ENCODE peak calls at places on chromosomes 6 and 20, in four cellular contexts. A is cardiac muscle cell, L is heart right ventricle, V is endodermal cell. I is an unnamed sample.
A peak's percentile ranks its signal among the peaks of the same experiment; 100 is the strongest.

GRCh38 chr6:17482711-17483110 is 89.3 kb downstream of the CAP2 start:
- DNase-seq in A (no peak), L (no peak), V (no peak), I (no peak)

GRCh38 chr20:58340853-58341252 is 31.3 kb downstream of the RAB22A start:
- DNase-seq in A (no peak), L (no peak), V (no peak), I (no peak)

GRCh38 chr20:58891686-58892125 is 39.2 kb downstream of the GNAS start:
- DNase-seq in A (no peak), L (no peak), V (peak; percentile 81), I (peak; percentile 24)

GRCh38 chr20:21344216-21344615 is 41.1 kb downstream of the XRN2 start:
- DNase-seq in A (no peak), L (no peak), V (no peak), I (no peak)

GRCh38 chr6:101085327-101085726 is 204.2 kb upstream of the ASCC3 start:
- DNase-seq in A (peak; percentile 82), L (no peak), V (no peak), I (no peak)

GRCh38 chr6:129114992-129115391 is 232.1 kb downstream of the LAMA2 start:
- DNase-seq in A (peak; percentile 66), L (no peak), V (no peak), I (no peak)

GRCh38 chr6:14059791-14060436 is 57.7 kb upstream of the CD83 start:
- DNase-seq in A (no peak), L (peak; percentile 39), V (no peak), I (no peak)

GRCh38 chr6:81777586-81778268 is 25.2 kb upstream of the TENT5A start:
- DNase-seq in A (no peak), L (no peak), V (no peak), I (no peak)

GRCh38 chr6:135191508-135192255 is 10.6 kb downstream of the MYB start:
- DNase-seq in A (no peak), L (no peak), V (no peak), I (no peak)

GRCh38 chr6:143673638-143674037 is 4.1 kb upstream of the PHACTR2 start:
- DNase-seq in A (peak; percentile 55), L (no peak), V (peak; percentile 79), I (no peak)

GRCh38 chr20:35601990-35602389 is 13.6 kb upstream of the SPAG4 start:
- DNase-seq in A (no peak), L (no peak), V (no peak), I (no peak)

GRCh38 chr6:111997863-111998191 is 56.1 kb upstream of the CCN6 start:
- DNase-seq in A (no peak), L (peak; percentile 24), V (no peak), I (no peak)

GRCh38 chr6:2546941-2547716 is 203.6 kb downstream of the MYLK4 start:
- DNase-seq in A (peak; percentile 66), L (no peak), V (no peak), I (no peak)

GRCh38 chr20:50646483-50646996 is 44.8 kb downstream of the RIPOR3 start:
- DNase-seq in A (peak; percentile 78), L (no peak), V (no peak), I (no peak)

GRCh38 chr6:56552212-56553130 is 90.2 kb downstream of the DST start:
- DNase-seq in A (peak; percentile 14), L (no peak), V (no peak), I (no peak)

GRCh38 chr20:10877345-10877744 is 203.5 kb upstream of the JAG1 start:
- DNase-seq in A (peak; percentile 70), L (peak; percentile 16), V (no peak), I (no peak)

GRCh38 chr6:166870602-166871208 is 85.6 kb downstream of the RNASET2 start:
- DNase-seq in A (no peak), L (no peak), V (no peak), I (no peak)

GRCh38 chr6:33428219-33428890 is 8.5 kb downstream of the SYNGAP1 start:
- DNase-seq in A (peak; percentile 34), L (no peak), V (peak; percentile 79), I (no peak)

GRCh38 chr6:133241088-133241900 is at the start of gene EYA4:
- DNase-seq in A (peak; percentile 45), L (peak; percentile 27), V (peak; percentile 75), I (no peak)

GRCh38 chr6:42190784-42191183 is 4.0 kb downstream of the GUCA1B start:
- DNase-seq in A (peak; percentile 48), L (no peak), V (no peak), I (no peak)

GRCh38 chr6:4743026-4743425 is 33.2 kb upstream of the CDYL start:
- DNase-seq in A (peak; percentile 37), L (no peak), V (no peak), I (no peak)

GRCh38 chr20:38201356-38201755 is 36.3 kb upstream of the TGM2 start:
- DNase-seq in A (peak; percentile 69), L (no peak), V (peak; percentile 36), I (no peak)

GRCh38 chr6:27311806-27312145 is 297 bp downstream of the POM121L2 start:
- DNase-seq in A (no peak), L (no peak), V (peak; percentile 73), I (no peak)

GRCh38 chr20:32162367-32162766 is 45.2 kb downstream of the PLAGL2 start:
- DNase-seq in A (no peak), L (no peak), V (no peak), I (no peak)

GRCh38 chr6:137704802-137705165 is 162.3 kb upstream of the TNFAIP3 start:
- DNase-seq in A (no peak), L (no peak), V (no peak), I (no peak)

GRCh38 chr6:109006818-109007217 is 87.8 kb downstream of the SESN1 start:
- DNase-seq in A (no peak), L (no peak), V (no peak), I (no peak)
- H3K4me3 ChIP-seq in A (no peak overlapping the region), L (no peak overlapping the region), V (no peak overlapping the region), I (no peak overlapping the region)

DNA sequence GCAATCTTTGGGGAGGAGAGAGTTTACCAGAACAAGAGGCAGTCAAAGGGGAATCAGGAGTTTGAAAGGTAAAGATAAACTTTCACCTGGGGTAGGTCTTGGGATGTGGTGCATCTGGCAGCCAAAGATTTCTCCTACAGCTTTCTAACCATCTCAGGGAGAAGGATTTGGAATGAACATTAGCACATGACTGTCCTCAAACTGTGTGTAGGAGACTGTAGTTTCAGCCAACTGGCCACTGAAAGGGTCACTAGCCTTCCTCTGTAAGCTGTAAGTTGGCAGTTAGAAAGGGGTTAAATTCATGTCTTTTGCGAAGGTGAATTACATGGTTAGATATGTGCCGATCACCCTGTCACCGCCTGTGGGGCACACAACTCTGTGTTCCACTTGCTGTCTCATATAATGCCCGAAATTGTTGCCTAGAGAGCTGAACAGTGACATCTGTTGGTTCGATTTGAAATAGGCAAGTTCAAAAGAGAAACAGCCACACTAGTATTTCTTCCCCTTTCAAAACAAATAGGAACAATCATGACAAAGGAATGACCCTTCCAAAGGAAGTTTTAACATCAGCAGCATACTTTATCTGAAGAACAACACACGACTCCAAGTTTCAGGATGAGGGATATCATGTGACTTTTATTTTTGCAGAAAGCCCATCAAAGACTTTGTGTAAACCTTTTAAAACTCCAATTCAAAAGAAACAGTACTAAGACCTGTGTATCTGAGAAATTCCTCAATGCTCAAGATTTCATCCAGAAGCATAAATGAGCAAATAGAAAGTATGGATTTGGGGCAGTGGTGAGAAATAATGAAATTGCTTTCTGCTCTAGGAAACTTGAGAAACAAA is 1.1 kb upstream of the OPN5 start:
- DNase-seq in A (peak; percentile 79), L (peak; percentile 23), V (peak; percentile 77), I (peak; percentile 49)
- H3K4me3 ChIP-seq in A (no peak overlapping the region), L (no peak overlapping the region), V (no peak overlapping the region), I (no peak overlapping the region)

GRCh38 chr20:45768479-45768878 is 23.2 kb downstream of the WFDC3 start:
- DNase-seq in A (no peak), L (no peak), V (no peak), I (no peak)
- H3K4me3 ChIP-seq in A (no peak overlapping the region), L (no peak overlapping the region), V (no peak overlapping the region), I (no peak overlapping the region)

GRCh38 chr6:114334237-114334636 is 8.6 kb downstream of the HS3ST5 start:
- DNase-seq in A (no peak), L (no peak), V (no peak), I (no peak)
- H3K4me3 ChIP-seq in A (no peak overlapping the region), L (no peak overlapping the region), V (no peak overlapping the region), I (no peak overlapping the region)

GRCh38 chr20:62602550-62602949 is 39.8 kb upstream of the SLCO4A1 start:
- DNase-seq in A (no peak), L (no peak), V (no peak), I (no peak)
- H3K4me3 ChIP-seq in A (no peak overlapping the region), L (no peak overlapping the region), V (no peak overlapping the region), I (no peak overlapping the region)

GRCh38 chr20:51906694-51907093 is 104.4 kb upstream of the SALL4 start:
- DNase-seq in A (no peak), L (no peak), V (no peak), I (no peak)

GRCh38 chr20:51914758-51915157 is 112.4 kb upstream of the SALL4 start:
- DNase-seq in A (no peak), L (no peak), V (no peak), I (no peak)

GRCh38 chr20:51906049-51906448 is 103.7 kb upstream of the SALL4 start:
- DNase-seq in A (no peak), L (no peak), V (no peak), I (no peak)

GRCh38 chr20:51916244-51916643 is 113.9 kb upstream of the SALL4 start:
- DNase-seq in A (no peak), L (no peak), V (no peak), I (no peak)

DNA sequence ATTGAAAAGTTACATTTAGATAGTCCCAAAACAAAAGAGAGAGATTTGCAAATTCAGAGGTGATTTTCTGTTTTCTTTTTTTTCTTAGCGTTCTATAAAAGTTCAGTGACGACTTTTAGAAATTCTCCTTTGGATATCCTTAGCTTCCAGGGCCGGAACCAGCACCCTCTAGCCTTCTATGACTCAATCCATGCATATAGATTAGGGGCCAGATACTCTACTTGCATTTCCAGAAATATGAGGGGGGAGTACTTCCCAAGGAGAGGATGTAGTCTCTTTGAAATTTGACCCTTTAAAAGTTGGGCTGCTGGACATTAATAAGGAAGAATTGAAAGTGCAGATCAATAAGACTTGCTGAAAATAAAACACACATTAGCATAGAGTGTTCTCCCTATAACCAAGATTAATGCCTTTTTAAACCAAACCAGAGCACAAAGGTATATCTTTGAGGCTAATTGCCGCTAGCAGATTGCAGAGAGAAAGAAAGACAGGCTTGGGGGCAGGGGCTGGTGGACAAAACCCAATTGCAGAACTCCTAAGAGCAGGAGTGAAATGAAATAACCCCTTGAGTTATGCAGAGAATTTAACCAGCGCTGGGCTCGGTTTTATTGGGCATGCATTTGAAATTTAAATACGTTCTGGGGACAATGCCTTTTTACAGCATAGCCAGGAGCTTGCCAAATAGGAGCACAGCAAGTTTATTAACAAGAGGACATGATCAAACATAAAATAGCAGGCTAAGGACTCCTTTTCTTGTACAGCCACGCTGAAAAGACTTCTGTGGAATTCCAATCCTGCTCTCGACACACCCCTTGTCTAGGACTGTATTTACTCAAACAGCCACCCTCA is 108.1 kb upstream of the SALL4 start:
- DNase-seq in A (no peak), L (no peak), V (no peak), I (no peak)
- H3K4me3 ChIP-seq in A (no peak overlapping the region), L (no peak overlapping the region), V (peak overlapping the region; percentile 53), I (no peak overlapping the region)

I was measured in Jurkat, Clone E6-1.